ENCODE peak calls at places on chromosomes 5 and 9, in eight cellular contexts. X, O, E, N, J, Q, S and G are unnamed samples. For H3K4me1 and H3K36me3, the result is how much of the 10 kb centered on the place peaks cover.

GRCh38 chr9:4904322-4905134 is 80.5 kb upstream of the JAK2 start:
- DNase-seq in J (no peak), X (no peak), O (no peak), S (no peak), E (no peak), Q (no peak), N (no peak), G (no peak)

GRCh38 chr5:149585910-149586309 is 4.6 kb downstream of the ARHGEF37 start:
- DNase-seq in J (no peak), S (no peak), N (no peak), Q (no peak), E (no peak), O (no peak), X (no peak), G (no peak)

GRCh38 chr5:108258001-108258400 is 123.9 kb downstream of the FBXL17 start:
- DNase-seq in X (no peak), S (no peak), J (no peak), Q (no peak), N (no peak), O (no peak), E (no peak), G (no peak)

GRCh38 chr5:149826574-149826973 is 96.5 kb downstream of the PPARGC1B start:
- DNase-seq in Q (peak), O (peak), J (no peak), S (no peak), X (no peak), E (no peak), N (no peak), G (no peak)

GRCh38 chr5:78629590-78629989 is 19.0 kb downstream of the LHFPL2 start:
- DNase-seq in Q (no peak), O (no peak), S (no peak), X (no peak), E (no peak), N (no peak), J (no peak), G (no peak)

GRCh38 chr9:127963359-127964064 is 17.3 kb downstream of the EEIG1 start:
- DNase-seq in N (no peak), J (peak), X (no peak), S (no peak), Q (no peak), O (no peak), E (no peak), G (no peak)

GRCh38 chr9:112887377-112887776 is 3.3 kb downstream of the SLC46A2 start:
- DNase-seq in S (no peak), J (no peak), E (peak), X (no peak), N (peak), Q (no peak), O (peak), G (no peak)

GRCh38 chr9:36874921-36875320 is 159.1 kb downstream of the PAX5 start:
- DNase-seq in E (no peak), S (no peak), X (no peak), J (no peak), Q (no peak), O (no peak), N (no peak), G (no peak)

GRCh38 chr9:89154651-89155336 is 23.8 kb downstream of the SHC3 start:
- DNase-seq in X (no peak), S (no peak), J (no peak), N (no peak), Q (no peak), E (no peak), O (no peak), G (no peak)

GRCh38 chr5:44708611-44709010 is 100.1 kb upstream of the MRPS30 start:
- DNase-seq in S (no peak), E (no peak), X (no peak), O (no peak), Q (no peak), J (no peak), N (no peak), G (no peak)

GRCh38 chr5:52922384-52922783 is 66.8 kb upstream of the ITGA2 start:
- DNase-seq in O (peak), E (no peak), N (no peak), Q (no peak), S (no peak), X (no peak), J (no peak), G (no peak)

GRCh38 chr9:132571806-132572600 is 10.4 kb upstream of the BARHL1 start:
- DNase-seq in O (no peak), N (no peak), Q (no peak), X (no peak), J (no peak), S (no peak), E (no peak), G (no peak)

GRCh38 chr9:136262671-136263178 is 17.1 kb upstream of the QSOX2 start:
- DNase-seq in S (no peak), N (no peak), E (no peak), X (no peak), J (no peak), O (no peak), Q (no peak), G (no peak)

GRCh38 chr5:181173420-181174342 is 26.3 kb downstream of the OR2V2 start:
- DNase-seq in S (no peak), E (no peak), O (no peak), N (peak), Q (no peak), J (no peak), X (peak), G (peak)

GRCh38 chr9:21316860-21317259 is 11.7 kb upstream of the IFNA5 start:
- DNase-seq in X (no peak), S (no peak), E (no peak), N (no peak), O (no peak), Q (no peak), J (no peak), G (no peak)

GRCh38 chr5:122849746-122850145 is 4.3 kb downstream of the SNX24 start:
- DNase-seq in S (no peak), X (no peak), J (no peak), Q (no peak), O (no peak), E (no peak), N (no peak), G (no peak)

GRCh38 chr5:150946351-150946905 is 41.6 kb upstream of the ZNF300 start:
- DNase-seq in E (peak), O (peak), N (no peak), Q (peak), X (no peak), S (peak), J (peak), G (no peak)

GRCh38 chr9:123657921-123658320 is 272.0 kb downstream of the DENND1A start:
- DNase-seq in N (no peak), E (no peak), Q (no peak), J (no peak), S (no peak), O (no peak), X (no peak), G (no peak)

GRCh38 chr9:22005083-22005699 is 3.9 kb downstream of the CDKN2B start:
- DNase-seq in X (no peak), N (peak), E (no peak), J (no peak), S (no peak), Q (no peak), O (no peak), G (peak)

GRCh38 chr5:71471193-71471592 is 15.7 kb downstream of the BDP1 start:
- DNase-seq in N (no peak), J (no peak), O (no peak), E (no peak), X (no peak), Q (no peak), S (no peak), G (no peak)

GRCh38 chr9:117412841-117413240 is 2.0 kb downstream of the ASTN2 start:
- DNase-seq in O (no peak), E (no peak), S (no peak), J (no peak), Q (no peak), X (no peak), N (no peak), G (peak)

GRCh38 chr9:80146466-80146865 is 574.7 kb downstream of the TLE4 start:
- DNase-seq in O (no peak), J (no peak), Q (no peak), N (no peak), X (no peak), S (no peak), E (no peak), G (no peak)

GRCh38 chr9:94655739-94656138 is 16.4 kb upstream of the FBP1 start:
- DNase-seq in E (no peak), X (no peak), N (peak), Q (no peak), O (no peak), J (no peak), S (no peak), G (no peak)

GRCh38 chr5:132662925-132663770 is 5.2 kb downstream of the IL13 start:
- DNase-seq in J (no peak), O (no peak), N (peak), E (no peak), Q (no peak), X (peak), S (no peak), G (peak)

GRCh38 chr5:6543830-6544560 is 88.8 kb downstream of the NSUN2 start:
- DNase-seq in Q (no peak), X (no peak), O (no peak), S (no peak), J (no peak), N (no peak), E (no peak), G (no peak)

GRCh38 chr5:36929438-36929837 is 52.9 kb downstream of the NIPBL start:
- DNase-seq in O (no peak), E (no peak), S (no peak), J (no peak), X (no peak), N (no peak), Q (no peak), G (no peak)

GRCh38 chr5:64789457-64789856 is 20.7 kb downstream of the CWC27 start:
- DNase-seq in Q (no peak), J (no peak), N (no peak), S (no peak), E (no peak), O (no peak), X (no peak), G (no peak)

GRCh38 chr5:53472279-53472678 is 8.2 kb upstream of the FST start:
- DNase-seq in X (no peak), Q (no peak), E (no peak), S (no peak), J (no peak), O (no peak), N (no peak), G (no peak)

GRCh38 chr9:128523199-128523925 is 18.8 kb downstream of the GLE1 start:
- DNase-seq in S (no peak), X (no peak), Q (no peak), N (no peak), J (no peak), E (no peak), O (no peak), G (peak)

GRCh38 chr5:97801497-97801896 is 618.5 kb upstream of the RIOK2 start:
- DNase-seq in N (no peak), S (no peak), Q (no peak), E (no peak), O (no peak), X (no peak), J (no peak), G (no peak)

GRCh38 chr9:131361202-131361833 is 32.6 kb upstream of the PRRC2B start:
- DNase-seq in Q (no peak), O (peak), J (no peak), E (peak), S (no peak), X (no peak), N (no peak), G (no peak)

DNA sequence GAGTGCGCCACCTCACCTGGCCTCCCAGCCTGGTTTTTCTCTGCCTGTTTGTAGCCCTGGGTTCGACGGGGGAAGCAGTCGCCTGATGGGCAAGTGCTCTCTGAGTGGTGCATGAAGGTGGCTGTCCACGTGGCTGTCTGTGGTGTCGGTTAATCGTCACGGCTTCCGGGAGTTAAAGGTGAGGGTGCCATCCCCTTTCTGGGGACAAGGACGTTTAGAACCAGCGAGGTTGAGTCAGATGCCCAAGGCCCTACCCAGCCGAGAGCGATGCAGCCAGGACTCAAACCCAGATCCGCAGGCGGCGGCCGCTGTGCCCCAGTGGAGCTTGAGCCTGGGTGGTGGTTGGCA is 47.7 kb downstream of the RXRA start:
- DNase-seq in J (no peak), O (no peak), E (no peak), N (no peak), S (no peak), X (no peak), Q (no peak), G (no peak)
- H3K4me1 ChIP-seq in J (under half), O (half or more), E (half or more), N (under half), S (under half), X (under half), Q (half or more), G (under half)

GRCh38 chr5:134819404-134819963 is 26.3 kb upstream of the C5orf24 start:
- DNase-seq in Q (no peak), N (no peak), E (no peak), J (no peak), X (no peak), O (peak), S (no peak), G (no peak)
- H3K36me3 ChIP-seq in Q (under half), N (half or more), E (half or more), J (half or more), X (under half), O (half or more), S (under half), G (half or more)

GRCh38 chr5:158751961-158752655 is 347.6 kb downstream of the EBF1 start:
- DNase-seq in X (no peak), J (no peak), N (peak), Q (no peak), O (no peak), S (no peak), E (no peak), G (no peak)
- H3K4me1 ChIP-seq in X (under half), J (under half), N (half or more), Q (under half), O (under half), S (under half), E (under half), G (under half)

GRCh38 chr5:178259623-178260536 is 27.3 kb upstream of the PHYKPL start:
- DNase-seq in O (no peak), X (no peak), J (no peak), N (no peak), E (no peak), S (peak), Q (no peak), G (no peak)
- H3K36me3 ChIP-seq in O (under half), X (under half), J (under half), N (under half), E (under half), S (under half), Q (under half), G (under half)

GRCh38 chr5:140295414-140295813 is 7.5 kb downstream of the PFDN1 start:
- DNase-seq in E (peak), J (no peak), O (no peak), X (no peak), Q (peak), S (no peak), N (peak), G (peak)

GRCh38 chr5:140296289-140296688 is 6.6 kb downstream of the PFDN1 start:
- DNase-seq in E (no peak), N (no peak), Q (no peak), S (no peak), O (no peak), J (no peak), X (no peak), G (no peak)

GRCh38 chr5:140297283-140297682 is 5.6 kb downstream of the PFDN1 start:
- DNase-seq in O (no peak), X (no peak), E (no peak), N (no peak), S (no peak), Q (no peak), J (no peak), G (no peak)

GRCh38 chr5:140299056-140299455 is 3.8 kb downstream of the PFDN1 start:
- DNase-seq in S (no peak), E (no peak), N (no peak), J (no peak), O (no peak), Q (no peak), X (no peak), G (no peak)

GRCh38 chr5:140298183-140298601 is 4.7 kb downstream of the PFDN1 start:
- DNase-seq in E (no peak), O (no peak), Q (no peak), X (no peak), J (no peak), S (no peak), N (no peak), G (no peak)
- H3K4me1 ChIP-seq in E (under half), O (half or more), Q (half or more), X (under half), J (under half), S (under half), N (under half), G (under half)

GRCh38 chr5:172078726-172079345 is 72.4 kb upstream of the FBXW11 start:
- DNase-seq in J (peak), Q (peak), N (no peak), O (no peak), X (no peak), S (peak), E (no peak), G (no peak)

GRCh38 chr5:172085738-172086137 is 79.3 kb upstream of the FBXW11 start:
- DNase-seq in X (no peak), S (no peak), O (no peak), Q (no peak), N (no peak), E (no peak), J (peak), G (no peak)

GRCh38 chr5:172086312-172086975 is 80.0 kb upstream of the FBXW11 start:
- DNase-seq in S (no peak), Q (no peak), X (no peak), J (peak), O (no peak), N (no peak), E (no peak), G (no peak)

GRCh38 chr5:172078027-172078426 is 71.6 kb upstream of the FBXW11 start:
- DNase-seq in J (peak), E (peak), N (no peak), Q (no peak), S (peak), X (no peak), O (no peak), G (no peak)

GRCh38 chr5:172082180-172082579 is 75.7 kb upstream of the FBXW11 start:
- DNase-seq in N (no peak), O (no peak), Q (no peak), E (no peak), X (no peak), J (no peak), S (no peak), G (no peak)
- H3K36me3 ChIP-seq in N (under half), O (under half), Q (under half), E (under half), X (under half), J (under half), S (under half), G (under half)